ENCODE peak calls at places on chromosomes 5 and 9, in eight cellular contexts. N, D, J, L, O, U, I and F are unnamed samples.

GRCh38 chr5:109105631-109106267 is 304.0 kb downstream of the PJA2 start:
- DNase-seq in N (no peak), L (peak; percentile 90), J (peak; percentile 94), O (no peak), I (no peak), D (peak; percentile 96), U (no peak), F (peak; percentile 79)

GRCh38 chr5:107736608-107737007 is 65.9 kb upstream of the EFNA5 start:
- DNase-seq in U (no peak), O (no peak), D (peak; percentile 12), I (no peak), J (peak; percentile 68), N (no peak), L (no peak), F (no peak)

GRCh38 chr5:62386824-62387223 is 16.9 kb downstream of the DIMT1 start:
- DNase-seq in I (no peak), J (no peak), N (no peak), O (no peak), U (no peak), D (peak; percentile 50), L (peak; percentile 29), F (no peak)

GRCh38 chr5:39526914-39527477 is 102.2 kb upstream of the DAB2 start:
- DNase-seq in N (no peak), J (peak; percentile 33), O (no peak), D (no peak), I (peak; percentile 16), U (no peak), L (peak; percentile 59), F (no peak)

GRCh38 chr9:125703662-125704061 is 3.3 kb downstream of the MAPKAP1 start:
- DNase-seq in N (no peak), L (no peak), U (no peak), D (no peak), I (no peak), O (no peak), J (no peak), F (no peak)

GRCh38 chr9:94554078-94554438 is 825 bp upstream of the PCAT7 start:
- DNase-seq in L (no peak), I (no peak), D (no peak), J (no peak), O (no peak), U (no peak), N (no peak), F (no peak)

GRCh38 chr5:757931-758697 is 26.4 kb downstream of the ZDHHC11B start:
- DNase-seq in J (no peak), I (peak; percentile 24), O (no peak), D (no peak), N (no peak), L (no peak), U (peak; percentile 21), F (no peak)

GRCh38 chr5:81761270-81761669 is 10.4 kb upstream of the SSBP2 start:
- DNase-seq in I (no peak), L (no peak), U (no peak), N (no peak), O (no peak), D (no peak), J (no peak), F (no peak)

GRCh38 chr9:136805207-136805740 is 2.5 kb upstream of the RABL6 start:
- DNase-seq in O (no peak), J (no peak), N (no peak), I (no peak), L (no peak), D (no peak), U (no peak), F (no peak)

GRCh38 chr9:136808075-136808780 is 480 bp downstream of the RABL6 start:
- DNase-seq in U (no peak), L (peak; percentile 10), O (no peak), J (peak; percentile 45), N (peak; percentile 49), I (peak; percentile 36), D (no peak), F (no peak)

GRCh38 chr9:136807281-136808074 is at the start of gene RABL6:
- DNase-seq in I (peak; percentile 66), D (peak; percentile 58), L (peak; percentile 75), N (peak; percentile 87), O (peak; percentile 66), J (peak; percentile 90), U (peak; percentile 83), F (no peak)

GRCh38 chr9:136806067-136806466 is 1.7 kb upstream of the RABL6 start:
- DNase-seq in U (no peak), L (no peak), I (no peak), D (no peak), N (no peak), J (no peak), O (no peak), F (no peak)

GRCh38 chr9:136806631-136807201 is 1.0 kb upstream of the RABL6 start:
- DNase-seq in N (no peak), I (no peak), L (no peak), O (no peak), J (no peak), D (no peak), U (no peak), F (no peak)
- H3K4me3 ChIP-seq in N (peak overlapping the region; percentile 30), I (peak overlapping the region; percentile 68), L (peak overlapping the region; percentile 72), O (peak overlapping the region; percentile 89), J (peak overlapping the region; percentile 75), D (peak overlapping the region; percentile 71), U (peak overlapping the region; percentile 94), F (peak overlapping the region; percentile 88)

GRCh38 chr5:179805529-179806249 is 977 bp downstream of the MGAT4B start:
- DNase-seq in U (no peak), J (peak; percentile 83), L (peak; percentile 55), N (peak; percentile 36), D (no peak), I (peak; percentile 34), O (no peak), F (no peak)

GRCh38 chr5:179803651-179804598 is 2.7 kb downstream of the MGAT4B start:
- DNase-seq in D (peak; percentile 40), N (no peak), U (no peak), L (peak; percentile 40), J (peak; percentile 76), I (peak; percentile 21), O (no peak), F (no peak)

GRCh38 chr5:179805070-179805528 is 1.6 kb downstream of the MGAT4B start:
- DNase-seq in J (no peak), L (no peak), I (peak; percentile 35), U (no peak), O (no peak), N (no peak), D (no peak), F (no peak)

GRCh38 chr5:179802950-179803562 is 3.6 kb downstream of the MGAT4B start:
- DNase-seq in D (no peak), J (no peak), I (peak; percentile 18), N (no peak), L (no peak), O (no peak), U (no peak), F (no peak)

DNA sequence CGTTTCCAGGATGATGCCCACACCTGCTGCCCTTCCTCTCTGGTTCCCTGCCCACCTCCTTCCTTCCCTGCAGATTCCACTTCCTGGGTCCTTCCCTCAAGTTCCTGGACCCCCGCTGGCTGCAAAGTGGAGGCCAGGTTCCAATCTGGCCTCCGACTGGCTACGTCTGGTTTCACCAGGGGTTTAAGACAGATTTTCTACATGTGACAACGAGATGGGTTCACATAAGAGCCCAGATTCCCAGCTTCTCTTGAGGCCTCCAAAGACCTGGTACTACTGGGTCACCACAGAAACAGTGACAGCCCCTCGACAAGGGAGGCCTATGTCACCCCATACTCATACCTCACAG is 2.1 kb downstream of the MGAT4B start:
- DNase-seq in I (no peak), L (no peak), J (no peak), D (no peak), O (no peak), N (no peak), U (no peak), F (no peak)
- H3K4me3 ChIP-seq in I (no peak overlapping the region), L (peak overlapping the region; percentile 70), J (peak overlapping the region; percentile 75), D (peak overlapping the region; percentile 49), O (no peak overlapping the region), N (no peak overlapping the region), U (no peak overlapping the region), F (no peak overlapping the region)

DNA sequence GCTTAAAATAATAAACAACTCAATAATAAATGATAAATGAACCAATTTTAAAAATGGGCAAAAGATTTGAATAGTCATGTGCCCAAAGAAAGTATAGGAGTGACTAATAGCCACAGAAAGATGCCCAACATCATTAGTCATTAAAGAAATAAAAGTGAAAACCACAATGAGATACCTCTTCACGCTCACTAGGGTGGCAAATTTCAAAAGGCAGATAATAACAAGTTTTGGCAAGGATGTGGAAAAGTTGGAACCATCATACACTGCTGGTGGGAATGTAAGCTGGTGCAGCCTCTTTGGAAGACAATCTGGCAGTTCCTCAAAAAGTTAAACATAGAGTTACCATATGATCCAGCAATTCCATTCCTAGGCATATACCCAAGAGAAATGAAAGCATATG is 1819.8 kb downstream of the MAT2B start:
- DNase-seq in L (peak; percentile 65), O (no peak), J (peak; percentile 2), N (no peak), I (no peak), D (peak; percentile 80), U (no peak), F (no peak)
- H3K4me3 ChIP-seq in L (no peak overlapping the region), O (no peak overlapping the region), J (no peak overlapping the region), N (no peak overlapping the region), I (no peak overlapping the region), D (no peak overlapping the region), U (no peak overlapping the region), F (no peak overlapping the region)

GRCh38 chr5:177311361-177311722 is 356 bp downstream of the MXD3 start:
- DNase-seq in J (peak; percentile 53), I (no peak), N (no peak), D (no peak), U (no peak), O (no peak), L (no peak), F (no peak)
- H3K4me3 ChIP-seq in J (peak overlapping the region; percentile 60), I (peak overlapping the region; percentile 73), N (no peak overlapping the region), D (peak overlapping the region; percentile 71), U (peak overlapping the region; percentile 45), O (peak overlapping the region; percentile 50), L (peak overlapping the region; percentile 68), F (peak overlapping the region; percentile 66)

GRCh38 chr5:140403613-140404012 is 2.0 kb downstream of the ANKHD1 start:
- DNase-seq in O (no peak), J (no peak), N (no peak), L (no peak), U (no peak), D (no peak), I (no peak), F (no peak)
- H3K4me3 ChIP-seq in O (peak overlapping the region; percentile 93), J (peak overlapping the region; percentile 76), N (peak overlapping the region; percentile 99), L (no peak overlapping the region), U (peak overlapping the region; percentile 74), D (peak overlapping the region; percentile 62), I (peak overlapping the region; percentile 100), F (no peak overlapping the region)